ENCODE peak calls at places on chromosome 6, in four cellular contexts. One of them, this sample, is unnamed.

GRCh38 chr6:98931710-98932109 is 16.0 kb downstream of the FBXL4 start:
- DNase-seq in substantia nigra: no peak
- DNase-seq in activated T-helper 1 cell treated with anti-CD3 and anti-CD28 coated beads, Interleukin-2, amount 50 U/mL, for 16 hours: no peak
- DNase-seq in activated naive CD4-positive, alpha-beta T cell treated with anti-CD3 and anti-CD28 coated beads for 36 hours: no peak
- DNase-seq in this sample: no peak

GRCh38 chr6:27541212-27541931 is 68.5 kb upstream of the ZNF184 start:
- DNase-seq in activated naive CD4-positive, alpha-beta T cell treated with anti-CD3 and anti-CD28 coated beads for 36 hours: peak; percentile 36
- DNase-seq in substantia nigra: no peak
- DNase-seq in activated T-helper 1 cell treated with anti-CD3 and anti-CD28 coated beads, Interleukin-2, amount 50 U/mL, for 16 hours: no peak
- DNase-seq in this sample: no peak

GRCh38 chr6:161228911-161229591 is 44.8 kb downstream of the AGPAT4 start:
- DNase-seq in activated T-helper 1 cell treated with anti-CD3 and anti-CD28 coated beads, Interleukin-2, amount 50 U/mL, for 16 hours: no peak
- DNase-seq in activated naive CD4-positive, alpha-beta T cell treated with anti-CD3 and anti-CD28 coated beads for 36 hours: no peak
- DNase-seq in substantia nigra: no peak
- DNase-seq in this sample: no peak

GRCh38 chr6:117440558-117441525 is 15.1 kb upstream of the ROS1 start:
- DNase-seq in substantia nigra: no peak
- DNase-seq in activated naive CD4-positive, alpha-beta T cell treated with anti-CD3 and anti-CD28 coated beads for 36 hours: no peak
- DNase-seq in activated T-helper 1 cell treated with anti-CD3 and anti-CD28 coated beads, Interleukin-2, amount 50 U/mL, for 16 hours: no peak
- DNase-seq in this sample: no peak

GRCh38 chr6:69216127-69216526 is 580.7 kb downstream of the LMBRD1 start:
- DNase-seq in activated T-helper 1 cell treated with anti-CD3 and anti-CD28 coated beads, Interleukin-2, amount 50 U/mL, for 16 hours: no peak
- DNase-seq in substantia nigra: no peak
- DNase-seq in activated naive CD4-positive, alpha-beta T cell treated with anti-CD3 and anti-CD28 coated beads for 36 hours: no peak
- DNase-seq in this sample: no peak

GRCh38 chr6:111713811-111714210 is 108.1 kb upstream of the TRAF3IP2 start:
- DNase-seq in substantia nigra: no peak
- DNase-seq in activated naive CD4-positive, alpha-beta T cell treated with anti-CD3 and anti-CD28 coated beads for 36 hours: no peak
- DNase-seq in activated T-helper 1 cell treated with anti-CD3 and anti-CD28 coated beads, Interleukin-2, amount 50 U/mL, for 16 hours: no peak
- DNase-seq in this sample: no peak

GRCh38 chr6:139112561-139112960 is 22.3 kb upstream of the HECA start:
- DNase-seq in substantia nigra: no peak
- DNase-seq in activated T-helper 1 cell treated with anti-CD3 and anti-CD28 coated beads, Interleukin-2, amount 50 U/mL, for 16 hours: no peak
- DNase-seq in activated naive CD4-positive, alpha-beta T cell treated with anti-CD3 and anti-CD28 coated beads for 36 hours: no peak
- DNase-seq in this sample: no peak

GRCh38 chr6:87754828-87755227 is 52.8 kb upstream of the AKIRIN2 start:
- DNase-seq in activated T-helper 1 cell treated with anti-CD3 and anti-CD28 coated beads, Interleukin-2, amount 50 U/mL, for 16 hours: no peak
- DNase-seq in activated naive CD4-positive, alpha-beta T cell treated with anti-CD3 and anti-CD28 coated beads for 36 hours: no peak
- DNase-seq in substantia nigra: no peak
- DNase-seq in this sample: no peak

GRCh38 chr6:163094881-163095280 is 319.6 kb upstream of the QKI start:
- DNase-seq in activated T-helper 1 cell treated with anti-CD3 and anti-CD28 coated beads, Interleukin-2, amount 50 U/mL, for 16 hours: no peak
- DNase-seq in activated naive CD4-positive, alpha-beta T cell treated with anti-CD3 and anti-CD28 coated beads for 36 hours: no peak
- DNase-seq in substantia nigra: no peak
- DNase-seq in this sample: no peak

GRCh38 chr6:22124756-22125155 is 172.1 kb downstream of the PRL start:
- DNase-seq in substantia nigra: no peak
- DNase-seq in activated naive CD4-positive, alpha-beta T cell treated with anti-CD3 and anti-CD28 coated beads for 36 hours: no peak
- DNase-seq in activated T-helper 1 cell treated with anti-CD3 and anti-CD28 coated beads, Interleukin-2, amount 50 U/mL, for 16 hours: no peak
- DNase-seq in this sample: no peak

GRCh38 chr6:113953346-113953745 is 17.6 kb downstream of the HDAC2 start:
- DNase-seq in substantia nigra: no peak
- DNase-seq in activated T-helper 1 cell treated with anti-CD3 and anti-CD28 coated beads, Interleukin-2, amount 50 U/mL, for 16 hours: no peak
- DNase-seq in activated naive CD4-positive, alpha-beta T cell treated with anti-CD3 and anti-CD28 coated beads for 36 hours: no peak
- DNase-seq in this sample: no peak

GRCh38 chr6:25671652-25672051 is 19.6 kb downstream of the SCGN start:
- DNase-seq in substantia nigra: no peak
- DNase-seq in activated naive CD4-positive, alpha-beta T cell treated with anti-CD3 and anti-CD28 coated beads for 36 hours: no peak
- DNase-seq in activated T-helper 1 cell treated with anti-CD3 and anti-CD28 coated beads, Interleukin-2, amount 50 U/mL, for 16 hours: no peak
- DNase-seq in this sample: no peak

This sample was measured in stimulated activated CD8-positive, alpha-beta memory T cell treated with anti-CD3 and anti-CD28 coated beads, Interleukin-15, amount 100 ng/mL, for 4 hours.